ENCODE peak calls at places on chromosomes 1 and 21, in ten cellular contexts. J, K, W, U, S, I, T, R, M and P are unnamed samples.

GRCh38 chr1:117632269-117633067 is 26.6 kb downstream of the TENT5C start:
- DNase-seq in J (no peak), K (no peak), W (no peak), U (no peak), S (peak; percentile 37), I (no peak), T (peak; percentile 22), R (no peak), M (no peak), P (no peak)

GRCh38 chr1:98704474-98704873 is 43.0 kb downstream of the SNX7 start:
- DNase-seq in J (no peak), K (peak; percentile 41), W (peak; percentile 67), U (no peak), S (no peak), I (no peak), T (no peak), R (no peak), M (no peak), P (no peak)

GRCh38 chr1:6267686-6268281 is 6.9 kb upstream of the GPR153 start:
- DNase-seq in J (no peak), K (no peak), W (no peak), U (no peak), S (peak; percentile 91), I (no peak), T (no peak), R (peak; percentile 71), M (no peak), P (no peak)

GRCh38 chr1:228207381-228207810 is 448 bp upstream of the OBSCN start:
- DNase-seq in J (no peak), K (no peak), W (peak; percentile 46), U (no peak), S (no peak), I (no peak), T (peak; percentile 60), R (no peak), M (no peak), P (no peak)

GRCh38 chr21:39313457-39314154 is at the start of gene BRWD1:
- DNase-seq in J (peak; percentile 78), K (peak; percentile 78), W (peak; percentile 91), U (peak; percentile 89), S (peak; percentile 39), I (peak; percentile 77), T (peak; percentile 87), R (peak; percentile 93), M (peak; percentile 78), P (peak; percentile 66)

GRCh38 chr21:29501451-29501850 is 202.7 kb downstream of the BACH1 start:
- DNase-seq in J (no peak), K (no peak), W (no peak), U (no peak), S (no peak), I (no peak), T (no peak), R (peak; percentile 84), M (no peak), P (no peak)

GRCh38 chr1:215992620-215993019 is 425.5 kb downstream of the KCTD3 start:
- DNase-seq in J (peak; percentile 33), K (no peak), W (no peak), U (no peak), S (peak; percentile 21), I (no peak), T (no peak), R (peak; percentile 2), M (no peak), P (no peak)

GRCh38 chr1:232669981-232670763 is 40.2 kb upstream of the SIPA1L2 start:
- DNase-seq in J (peak; percentile 64), K (no peak), W (no peak), U (no peak), S (peak; percentile 74), I (no peak), T (no peak), R (peak; percentile 28), M (no peak), P (no peak)

GRCh38 chr1:212414328-212415106 is at the start of gene PACC1:
- DNase-seq in J (peak; percentile 100), K (peak; percentile 98), W (peak; percentile 96), U (peak; percentile 91), S (peak; percentile 70), I (peak; percentile 98), T (peak; percentile 95), R (peak; percentile 94), M (peak; percentile 94), P (peak; percentile 81)

GRCh38 chr21:45469273-45470086 is 64.5 kb downstream of the COL18A1 start:
- DNase-seq in J (no peak), K (no peak), W (peak; percentile 79), U (no peak), S (no peak), I (no peak), T (no peak), R (no peak), M (no peak), P (no peak)